ENCODE peak calls at places on chromosomes 13 and 19, in five cellular contexts. One of them, this sample, is unnamed.

GRCh38 chr19:29596885-29597525 is 9.1 kb upstream of the POP4 start:
- DNase-seq in IMR-90: peak; percentile 40
- DNase-seq in A549: peak; percentile 64
- DNase-seq in H1: no peak
- DNase-seq in K562: no peak
- DNase-seq in this sample: peak; percentile 9

GRCh38 chr19:6806488-6806887 is 34.0 kb downstream of the VAV1 start:
- DNase-seq in IMR-90: no peak
- DNase-seq in A549: peak; percentile 51
- DNase-seq in H1: no peak
- DNase-seq in K562: peak; percentile 57
- DNase-seq in this sample: no peak

GRCh38 chr19:39160523-39160861 is 34.9 kb downstream of the PAK4 start:
- DNase-seq in IMR-90: peak; percentile 72
- DNase-seq in A549: no peak
- DNase-seq in H1: no peak
- DNase-seq in K562: no peak
- DNase-seq in this sample: no peak

GRCh38 chr19:16381756-16382401 is 57.3 kb downstream of the KLF2 start:
- DNase-seq in IMR-90: no peak
- DNase-seq in A549: no peak
- DNase-seq in H1: no peak
- DNase-seq in K562: no peak
- DNase-seq in this sample: no peak

GRCh38 chr13:21034602-21035190 is 26.7 kb downstream of the LATS2 start:
- DNase-seq in IMR-90: no peak
- DNase-seq in A549: no peak
- DNase-seq in H1: no peak
- DNase-seq in K562: no peak
- DNase-seq in this sample: no peak

GRCh38 chr19:42514449-42514848 is 13.8 kb downstream of the CEACAM1 start:
- DNase-seq in IMR-90: no peak
- DNase-seq in A549: no peak
- DNase-seq in H1: no peak
- DNase-seq in K562: no peak
- DNase-seq in this sample: no peak

GRCh38 chr19:28829762-28830161 is 383.2 kb downstream of the UQCRFS1 start:
- DNase-seq in IMR-90: no peak
- DNase-seq in A549: no peak
- DNase-seq in H1: no peak
- DNase-seq in K562: no peak
- DNase-seq in this sample: no peak

GRCh38 chr19:49894011-49894664 is 2.5 kb downstream of the IL4I1 start:
- DNase-seq in IMR-90: no peak
- DNase-seq in A549: no peak
- DNase-seq in H1: no peak
- DNase-seq in K562: no peak
- DNase-seq in this sample: no peak

GRCh38 chr13:52356327-52356726 is 49.6 kb downstream of the THSD1 start:
- DNase-seq in IMR-90: peak; percentile 57
- DNase-seq in A549: no peak
- DNase-seq in H1: no peak
- DNase-seq in K562: no peak
- DNase-seq in this sample: no peak

GRCh38 chr19:1004803-1005664 is 4.8 kb downstream of the GRIN3B start:
- DNase-seq in IMR-90: no peak
- DNase-seq in A549: no peak
- DNase-seq in H1: no peak
- DNase-seq in K562: no peak
- DNase-seq in this sample: no peak

GRCh38 chr13:48000559-48001126 is 430 bp downstream of the SUCLA2 start:
- DNase-seq in IMR-90: peak; percentile 2
- DNase-seq in A549: peak; percentile 7
- DNase-seq in H1: no peak
- DNase-seq in K562: peak; percentile 6
- DNase-seq in this sample: no peak

GRCh38 chr13:101527130-101527529 is 74.7 kb downstream of the ITGBL1 start:
- DNase-seq in IMR-90: peak; percentile 36
- DNase-seq in A549: no peak
- DNase-seq in H1: no peak
- DNase-seq in K562: no peak
- DNase-seq in this sample: no peak

GRCh38 chr13:58994778-58995177 is 1169.0 kb downstream of the DIAPH3 start:
- DNase-seq in IMR-90: no peak
- DNase-seq in A549: no peak
- DNase-seq in H1: no peak
- DNase-seq in K562: no peak
- DNase-seq in this sample: no peak

GRCh38 chr13:58994077-58994476 is 1169.7 kb downstream of the DIAPH3 start:
- DNase-seq in IMR-90: no peak
- DNase-seq in A549: no peak
- DNase-seq in H1: no peak
- DNase-seq in K562: no peak
- DNase-seq in this sample: no peak

GRCh38 chr13:59000770-59001169 is 1163.0 kb downstream of the DIAPH3 start:
- DNase-seq in IMR-90: no peak
- DNase-seq in A549: no peak
- DNase-seq in H1: no peak
- DNase-seq in K562: no peak
- DNase-seq in this sample: no peak

DNA sequence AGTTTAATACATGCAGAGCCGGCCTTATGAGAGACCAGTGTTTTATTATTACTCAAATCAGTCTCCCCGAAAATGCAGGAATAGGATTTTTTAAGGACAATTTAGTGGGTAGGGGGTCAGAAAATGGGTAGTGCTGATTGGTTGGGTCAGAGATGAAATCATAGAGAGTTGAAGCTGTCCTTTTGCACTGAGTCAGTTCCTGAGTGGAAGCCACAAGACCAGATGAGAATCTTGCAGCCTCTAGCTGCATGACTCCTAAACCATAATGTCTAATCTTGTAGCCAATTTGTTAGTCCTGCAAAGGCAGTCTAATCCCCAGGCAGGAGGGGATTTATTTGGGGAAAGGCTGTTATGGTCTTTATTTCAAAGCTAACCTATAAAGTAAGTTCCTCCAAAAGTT is 1163.9 kb downstream of the DIAPH3 start:
- DNase-seq in IMR-90: no peak
- DNase-seq in A549: no peak
- DNase-seq in H1: no peak
- DNase-seq in K562: no peak
- DNase-seq in this sample: no peak
- TF ChIP-seq MAFK in IMR-90: no peak
- TF ChIP-seq MAFK in A549: no peak
- TF ChIP-seq MAFK in H1: no peak
- TF ChIP-seq MAFK in K562: no peak
- TF ChIP-seq MAFK in this sample: no peak

GRCh38 chr13:107867701-107868661 is 347.4 kb downstream of the LIG4 start:
- DNase-seq in IMR-90: peak; percentile 57
- DNase-seq in A549: peak; percentile 15
- DNase-seq in H1: no peak
- DNase-seq in K562: peak; percentile 73
- DNase-seq in this sample: no peak
- TF ChIP-seq MAFK in IMR-90: no peak
- TF ChIP-seq MAFK in A549: no peak
- TF ChIP-seq MAFK in H1: no peak
- TF ChIP-seq MAFK in K562: no peak
- TF ChIP-seq MAFK in this sample: no peak

GRCh38 chr19:53992815-53993214 is 1.4 kb downstream of the CACNG6 start:
- DNase-seq in IMR-90: no peak
- DNase-seq in A549: no peak
- DNase-seq in H1: no peak
- DNase-seq in K562: no peak
- DNase-seq in this sample: no peak

GRCh38 chr19:53988981-53989380 is 2.5 kb upstream of the CACNG6 start:
- DNase-seq in IMR-90: no peak
- DNase-seq in A549: no peak
- DNase-seq in H1: no peak
- DNase-seq in K562: no peak
- DNase-seq in this sample: no peak

GRCh38 chr19:53991224-53992113 is at the start of gene CACNG6:
- DNase-seq in IMR-90: no peak
- DNase-seq in A549: peak; percentile 93
- DNase-seq in H1: no peak
- DNase-seq in K562: peak; percentile 20
- DNase-seq in this sample: no peak

GRCh38 chr19:53992211-53992610 is 774 bp downstream of the CACNG6 start:
- DNase-seq in IMR-90: no peak
- DNase-seq in A549: no peak
- DNase-seq in H1: no peak
- DNase-seq in K562: no peak
- DNase-seq in this sample: no peak

GRCh38 chr19:53989600-53990533 is 1.6 kb upstream of the CACNG6 start:
- DNase-seq in IMR-90: no peak
- DNase-seq in A549: peak; percentile 93
- DNase-seq in H1: no peak
- DNase-seq in K562: no peak
- DNase-seq in this sample: no peak
- TF ChIP-seq MAFK in IMR-90: no peak
- TF ChIP-seq MAFK in A549: no peak
- TF ChIP-seq MAFK in H1: no peak
- TF ChIP-seq MAFK in K562: no peak
- TF ChIP-seq MAFK in this sample: no peak

GRCh38 chr19:48152552-48152951 is 17.6 kb downstream of the LIG1 start:
- DNase-seq in IMR-90: peak; percentile 75
- DNase-seq in A549: peak; percentile 82
- DNase-seq in H1: no peak
- DNase-seq in K562: peak; percentile 53
- DNase-seq in this sample: peak; percentile 24
- TF ChIP-seq MAFK in IMR-90: no peak
- TF ChIP-seq MAFK in A549: peak; percentile 69
- TF ChIP-seq MAFK in H1: no peak
- TF ChIP-seq MAFK in K562: peak; percentile 51
- TF ChIP-seq MAFK in this sample: no peak

GRCh38 chr13:44989071-44989889 is at the start of the genes GPALPP1 and NUFIP1:
- DNase-seq in IMR-90: peak; percentile 95
- DNase-seq in A549: peak; percentile 90
- DNase-seq in H1: peak; percentile 63
- DNase-seq in K562: peak; percentile 71
- DNase-seq in this sample: peak; percentile 93
- TF ChIP-seq MAFK in IMR-90: no peak
- TF ChIP-seq MAFK in A549: no peak
- TF ChIP-seq MAFK in H1: no peak
- TF ChIP-seq MAFK in K562: no peak
- TF ChIP-seq MAFK in this sample: peak; percentile 19

GRCh38 chr13:39263531-39263930 is 225.3 kb downstream of the NHLRC3 start:
- DNase-seq in IMR-90: no peak
- DNase-seq in A549: no peak
- DNase-seq in H1: no peak
- DNase-seq in K562: no peak
- DNase-seq in this sample: no peak

GRCh38 chr13:39268398-39268797 is 230.1 kb downstream of the NHLRC3 start:
- DNase-seq in IMR-90: no peak
- DNase-seq in A549: no peak
- DNase-seq in H1: no peak
- DNase-seq in K562: no peak
- DNase-seq in this sample: no peak

GRCh38 chr13:39259371-39259770 is 221.1 kb downstream of the NHLRC3 start:
- DNase-seq in IMR-90: no peak
- DNase-seq in A549: no peak
- DNase-seq in H1: no peak
- DNase-seq in K562: no peak
- DNase-seq in this sample: no peak

GRCh38 chr13:39266426-39266825 is 228.2 kb downstream of the NHLRC3 start:
- DNase-seq in IMR-90: no peak
- DNase-seq in A549: no peak
- DNase-seq in H1: no peak
- DNase-seq in K562: no peak
- DNase-seq in this sample: no peak

DNA sequence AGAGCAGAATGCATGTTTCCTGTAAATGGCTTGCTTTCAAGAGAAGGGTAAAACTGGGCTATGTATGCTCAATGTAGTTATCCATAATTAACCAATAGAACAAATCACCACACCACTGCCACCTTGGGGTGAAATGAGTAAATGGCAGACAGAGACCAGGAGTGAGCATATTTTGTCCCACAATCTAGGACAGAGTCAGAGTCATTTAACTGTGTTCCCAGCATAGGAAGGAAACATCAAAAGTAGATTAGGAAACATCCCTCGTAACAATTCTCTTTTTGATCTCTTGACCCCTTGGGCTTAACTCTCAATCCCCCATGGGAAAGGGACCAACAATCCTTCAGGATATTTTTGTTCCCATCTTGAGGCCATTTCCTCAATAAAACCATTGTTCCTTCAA is 224.8 kb downstream of the NHLRC3 start:
- DNase-seq in IMR-90: peak; percentile 23
- DNase-seq in A549: peak; percentile 17
- DNase-seq in H1: no peak
- DNase-seq in K562: peak; percentile 23
- DNase-seq in this sample: peak; percentile 23
- TF ChIP-seq MAFK in IMR-90: no peak
- TF ChIP-seq MAFK in A549: no peak
- TF ChIP-seq MAFK in H1: no peak
- TF ChIP-seq MAFK in K562: no peak
- TF ChIP-seq MAFK in this sample: no peak

GRCh38 chr19:13963603-13964105 is 11.3 kb downstream of the DCAF15 start:
- DNase-seq in IMR-90: no peak
- DNase-seq in A549: no peak
- DNase-seq in H1: no peak
- DNase-seq in K562: no peak
- DNase-seq in this sample: no peak
- TF ChIP-seq MAFK in IMR-90: no peak
- TF ChIP-seq MAFK in A549: no peak
- TF ChIP-seq MAFK in H1: no peak
- TF ChIP-seq MAFK in K562: no peak
- TF ChIP-seq MAFK in this sample: no peak

GRCh38 chr13:75175575-75175974 is 306.4 kb downstream of the TBC1D4 start:
- DNase-seq in IMR-90: peak; percentile 20
- DNase-seq in A549: no peak
- DNase-seq in H1: no peak
- DNase-seq in K562: no peak
- DNase-seq in this sample: no peak
- TF ChIP-seq MAFK in IMR-90: no peak
- TF ChIP-seq MAFK in A549: no peak
- TF ChIP-seq MAFK in H1: no peak
- TF ChIP-seq MAFK in K562: no peak
- TF ChIP-seq MAFK in this sample: no peak

GRCh38 chr19:14361824-14362223 is 19.4 kb upstream of the ADGRE5 start:
- DNase-seq in IMR-90: no peak
- DNase-seq in A549: peak; percentile 57
- DNase-seq in H1: peak; percentile 49
- DNase-seq in K562: peak; percentile 48
- DNase-seq in this sample: no peak
- TF ChIP-seq MAFK in IMR-90: no peak
- TF ChIP-seq MAFK in A549: no peak
- TF ChIP-seq MAFK in H1: no peak
- TF ChIP-seq MAFK in K562: no peak
- TF ChIP-seq MAFK in this sample: no peak